ENCODE peak calls at places on chromosomes 4 and X, in five cellular contexts. A is colonic mucosa, S is NCI-H1417, T is GM06990, G is WERI-Rb-1. K is an unnamed sample.

GRCh38 chr4:8245879-8246833 is 23.4 kb upstream of the HTRA3 start:
- DNase-seq in A (no peak), S (no peak), T (no peak), G (no peak), K (no peak)

GRCh38 chr4:117164338-117164737 is 79.0 kb upstream of the TRAM1L1 start:
- DNase-seq in A (no peak), S (peak), T (no peak), G (no peak), K (no peak)

GRCh38 chr4:44351069-44351468 is 97.5 kb downstream of the KCTD8 start:
- DNase-seq in A (no peak), S (no peak), T (no peak), G (no peak), K (no peak)

GRCh38 chrX:10512258-10512657 is 108.1 kb downstream of the MID1 start:
- DNase-seq in A (no peak), S (no peak), T (no peak), G (no peak), K (no peak)

GRCh38 chr4:13162886-13163285 is 321.3 kb downstream of the RAB28 start:
- DNase-seq in A (no peak), S (no peak), T (no peak), G (no peak), K (no peak)

GRCh38 chrX:15292861-15293260 is 22.6 kb downstream of the ASB11 start:
- DNase-seq in A (no peak), S (no peak), T (no peak), G (no peak), K (no peak)

GRCh38 chr4:1544861-1545275 is 138.6 kb upstream of the NKX1-1 start:
- DNase-seq in A (peak), S (peak), T (no peak), G (no peak), K (no peak)

GRCh38 chr4:11904991-11905760 is 476.5 kb upstream of the HS3ST1 start:
- DNase-seq in A (no peak), S (no peak), T (no peak), G (no peak), K (no peak)

GRCh38 chr4:112234952-112235609 is 3.5 kb downstream of the AP1AR start:
- DNase-seq in A (peak), S (peak), T (peak), G (peak), K (peak)

GRCh38 chr4:80324171-80324570 is 11.4 kb upstream of the CFAP299 start:
- DNase-seq in A (no peak), S (no peak), T (no peak), G (no peak), K (no peak)

GRCh38 chr4:125620066-125620850 is 305.5 kb downstream of the FAT4 start:
- DNase-seq in A (no peak), S (no peak), T (no peak), G (no peak), K (no peak)

GRCh38 chrX:1323315-1323714 is 13.3 kb upstream of the IL3RA start:
- DNase-seq in A (peak), S (peak), T (peak), G (peak), K (peak)

GRCh38 chr4:182179105-182179504 is 64.1 kb upstream of the TENM3 start:
- DNase-seq in A (no peak), S (peak), T (no peak), G (peak), K (no peak)

GRCh38 chr4:119165767-119166166 is 30.1 kb downstream of the MYOZ2 start:
- DNase-seq in A (no peak), S (peak), T (no peak), G (no peak), K (no peak)

GRCh38 chrX:154430916-154431315 is 2.4 kb downstream of the ATP6AP1 start:
- DNase-seq in A (no peak), S (no peak), T (no peak), G (no peak), K (no peak)